ENCODE peak calls at places on chromosomes 3 and 15, in seven cellular contexts. F, Z, Y, D, B, R and I are unnamed samples. For H3K4me1, the result is how much of the 10 kb centered on the place peaks cover.

GRCh38 chr3:42164635-42165034 is 73.5 kb downstream of the TRAK1 start:
- DNase-seq in F (no peak), Z (no peak), Y (no peak), D (no peak), B (no peak), R (no peak), I (no peak)

GRCh38 chr3:100769693-100770092 is 60.4 kb downstream of the TFG start:
- DNase-seq in F (no peak), Z (no peak), Y (peak), D (no peak), B (no peak), R (no peak), I (no peak)

GRCh38 chr15:98728107-98728810 is 79.9 kb downstream of the IGF1R start:
- DNase-seq in F (no peak), Z (peak), Y (peak), D (no peak), B (no peak), R (no peak), I (no peak)

GRCh38 chr3:42593635-42594034 is 3.0 kb downstream of the SS18L2 start:
- DNase-seq in F (no peak), Z (no peak), Y (no peak), D (no peak), B (no peak), R (no peak), I (no peak)

GRCh38 chr3:132730891-132731580 is 8.8 kb upstream of the NPHP3 start:
- DNase-seq in F (no peak), Z (peak), Y (peak), D (peak), B (no peak), R (peak), I (no peak)

GRCh38 chr3:159724627-159725026 is 264.0 kb upstream of the IL12A start:
- DNase-seq in F (no peak), Z (no peak), Y (no peak), D (no peak), B (no peak), R (peak), I (no peak)

GRCh38 chr3:134693804-134694203 is 43.0 kb upstream of the KY start:
- DNase-seq in F (no peak), Z (no peak), Y (no peak), D (no peak), B (no peak), R (no peak), I (no peak)

GRCh38 chr3:16618721-16619120 is 13.5 kb upstream of the DAZL start:
- DNase-seq in F (no peak), Z (no peak), Y (no peak), D (peak), B (no peak), R (peak), I (no peak)

GRCh38 chr15:33871911-33872760 is 96.2 kb upstream of the CHRM5 start:
- DNase-seq in F (no peak), Z (no peak), Y (no peak), D (peak), B (no peak), R (peak), I (no peak)

DNA sequence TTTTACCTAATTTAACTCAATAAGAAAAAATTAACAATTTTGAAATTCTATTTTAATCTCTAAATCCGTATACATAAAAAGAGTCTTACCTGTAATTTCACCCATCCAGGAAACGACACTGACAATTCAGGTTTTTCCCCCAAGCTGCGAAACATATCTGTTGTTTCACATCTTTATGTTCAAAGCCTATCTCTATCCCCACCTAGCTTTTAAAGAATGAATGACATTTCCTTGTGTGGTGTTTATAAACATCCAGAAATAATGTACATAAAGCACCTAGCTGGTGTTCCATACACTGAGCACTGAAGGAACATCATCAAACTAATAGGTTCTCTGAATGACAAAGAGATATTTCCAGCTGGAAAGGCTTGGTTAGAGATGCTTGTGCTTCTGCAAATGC is 867.8 kb downstream of the SQOR start:
- DNase-seq in F (no peak), Z (no peak), Y (no peak), D (no peak), B (no peak), R (no peak), I (no peak)
- TF ChIP-seq CTCF in F (no peak), Z (no peak), Y (peak), D (no peak), B (no peak), R (peak), I (no peak)

GRCh38 chr3:20043825-20044224 is 3.6 kb downstream of the KAT2B start:
- DNase-seq in F (no peak), Z (no peak), Y (no peak), D (no peak), B (no peak), R (no peak), I (no peak)

GRCh38 chr3:20047940-20048339 is 7.7 kb downstream of the KAT2B start:
- DNase-seq in F (no peak), Z (no peak), Y (no peak), D (no peak), B (no peak), R (no peak), I (no peak)

GRCh38 chr3:20049275-20049674 is 9.0 kb downstream of the KAT2B start:
- DNase-seq in F (no peak), Z (no peak), Y (no peak), D (no peak), B (no peak), R (no peak), I (no peak)

GRCh38 chr3:20047341-20047779 is 7.1 kb downstream of the KAT2B start:
- DNase-seq in F (no peak), Z (no peak), Y (no peak), D (no peak), B (no peak), R (no peak), I (no peak)

GRCh38 chr3:20046556-20046955 is 6.3 kb downstream of the KAT2B start:
- DNase-seq in F (no peak), Z (no peak), Y (no peak), D (no peak), B (no peak), R (no peak), I (no peak)
- H3K27ac ChIP-seq in F (no peak), Z (no peak), Y (no peak), D (no peak), B (no peak), R (no peak), I (no peak)

DNA sequence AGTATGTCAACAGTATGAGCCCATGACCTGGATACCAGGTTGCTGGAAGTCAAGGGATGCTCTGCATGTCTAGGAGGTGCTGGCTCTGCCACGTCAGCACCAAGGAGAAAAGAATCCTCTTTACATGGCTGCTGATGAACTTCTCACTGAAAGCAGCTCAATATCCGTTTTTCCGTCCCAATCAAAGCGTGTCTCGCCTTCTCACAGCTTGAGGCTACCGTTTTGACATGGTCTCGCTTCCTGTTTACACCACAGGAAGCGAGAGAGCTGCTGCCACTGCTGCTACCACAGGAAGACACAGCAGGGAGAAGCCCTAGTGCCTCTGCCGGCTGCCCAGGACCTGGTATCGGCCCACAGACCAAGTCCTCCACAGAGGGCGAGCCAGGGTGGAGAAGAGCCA is 27.3 kb downstream of the STARD5 start:
- DNase-seq in F (peak), Z (no peak), Y (peak), D (no peak), B (no peak), R (no peak), I (peak)
- H3K4me1 ChIP-seq in F (under half), Z (under half), Y (under half), D (under half), B (under half), R (under half), I (half or more)

DNA sequence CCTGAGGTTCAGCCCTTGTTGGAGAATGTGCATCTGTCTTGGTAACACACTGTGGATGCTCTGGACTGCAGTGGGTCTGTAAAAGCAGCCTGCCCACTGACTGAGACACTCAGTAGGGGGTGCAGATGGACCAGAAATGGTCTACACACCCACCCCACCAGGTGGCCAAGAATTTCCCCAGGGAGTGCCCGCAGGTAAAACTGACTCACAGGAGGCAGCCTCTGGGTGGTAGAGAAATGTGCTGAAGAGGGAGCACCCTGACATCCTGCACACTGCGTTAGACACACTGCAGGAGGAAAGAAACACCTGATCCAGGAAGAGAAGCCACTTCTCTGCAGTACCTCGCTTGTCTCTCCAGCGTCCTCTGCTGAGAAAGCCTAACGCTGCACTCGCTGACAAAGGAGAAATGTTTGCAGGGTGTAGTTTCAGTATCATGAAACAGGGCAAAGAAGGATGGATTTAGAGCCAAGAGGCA is 109.5 kb upstream of the ABHD17C start:
- DNase-seq in F (peak), Z (no peak), Y (peak), D (no peak), B (no peak), R (no peak), I (no peak)
- TF ChIP-seq CTCF in F (no peak), Z (no peak), Y (peak), D (no peak), B (no peak), R (no peak), I (no peak)

GRCh38 chr15:78932216-78932808 is 12.5 kb downstream of the CTSH start:
- DNase-seq in F (no peak), Z (no peak), Y (peak), D (no peak), B (no peak), R (no peak), I (no peak)
- H3K27ac ChIP-seq in F (no peak), Z (no peak), Y (no peak), D (no peak), B (peak), R (no peak), I (no peak)

GRCh38 chr3:61157414-61157813 is 93.8 kb downstream of the FHIT start:
- DNase-seq in F (no peak), Z (no peak), Y (no peak), D (no peak), B (no peak), R (no peak), I (no peak)

GRCh38 chr3:61158676-61159075 is 92.6 kb downstream of the FHIT start:
- DNase-seq in F (no peak), Z (no peak), Y (no peak), D (no peak), B (no peak), R (no peak), I (no peak)

GRCh38 chr3:61154788-61155187 is 96.5 kb downstream of the FHIT start:
- DNase-seq in F (no peak), Z (no peak), Y (no peak), D (no peak), B (no peak), R (no peak), I (no peak)

GRCh38 chr3:61158152-61158551 is 93.1 kb downstream of the FHIT start:
- DNase-seq in F (no peak), Z (no peak), Y (no peak), D (no peak), B (no peak), R (no peak), I (no peak)

DNA sequence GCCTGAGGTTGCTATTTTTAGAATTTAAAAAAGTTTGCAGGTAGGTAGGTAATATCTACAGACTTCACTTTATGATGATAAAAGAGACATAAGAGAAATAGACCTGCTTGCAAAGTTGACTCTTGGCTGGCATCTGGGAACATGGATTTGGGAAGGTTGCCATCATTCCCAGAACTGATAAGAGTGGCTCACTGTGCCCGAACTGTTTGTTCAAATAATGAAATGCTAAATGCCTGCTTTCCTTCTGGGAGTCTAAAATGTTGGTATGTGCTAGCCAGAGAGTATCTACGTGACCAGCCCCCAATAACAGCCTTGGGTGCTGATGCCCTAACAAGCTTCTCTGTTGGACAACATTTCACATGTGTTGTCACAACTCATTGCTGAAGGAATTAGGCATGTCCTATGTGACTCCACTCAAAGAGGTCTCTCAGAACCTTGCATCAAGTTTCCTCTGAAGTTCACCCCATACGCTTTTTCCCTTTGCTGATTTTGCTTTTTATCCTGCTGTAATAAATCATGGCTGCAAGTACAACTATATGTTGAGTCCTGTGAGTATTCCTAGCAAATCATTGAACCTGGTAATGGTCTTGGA is 95.5 kb downstream of the FHIT start:
- DNase-seq in F (peak), Z (no peak), Y (no peak), D (no peak), B (no peak), R (no peak), I (no peak)
- H3K4me1 ChIP-seq in F (under half), Z (under half), Y (under half), D (under half), B (under half), R (under half), I (under half)

GRCh38 chr3:129542747-129543146 is 228 bp upstream of the H1-8 start:
- DNase-seq in F (no peak), Z (no peak), Y (no peak), D (no peak), B (no peak), R (no peak), I (no peak)

GRCh38 chr3:129543999-129544398 is 1.0 kb downstream of the H1-8 start:
- DNase-seq in F (no peak), Z (no peak), Y (no peak), D (no peak), B (no peak), R (no peak), I (no peak)

GRCh38 chr3:129539201-129539600 is 3.8 kb upstream of the H1-8 start:
- DNase-seq in F (no peak), Z (no peak), Y (no peak), D (no peak), B (no peak), R (no peak), I (no peak)

GRCh38 chr3:129543156-129543790 is at the start of gene H1-8:
- DNase-seq in F (no peak), Z (no peak), Y (no peak), D (no peak), B (no peak), R (no peak), I (no peak)

GRCh38 chr3:129540776-129541516 is 2.0 kb upstream of the H1-8 start:
- DNase-seq in F (no peak), Z (no peak), Y (no peak), D (no peak), B (no peak), R (no peak), I (no peak)
- TF ChIP-seq CTCF in F (no peak), Z (no peak), Y (no peak), D (no peak), B (no peak), R (no peak), I (no peak)